ENCODE peak calls at places on chromosome 10, in nine cellular contexts. Y is fibroblast of the conjunctiva; I is CD4-positive, alpha-beta T cell; T is astrocyte of the spinal cord; W is iPS DF 19.7; L is SW480; A is nephron progenitor cell; F is brain microvascular endothelial cell; K is D341Med. J is an unnamed sample.
A peak's percentile ranks its signal among the peaks of the same experiment; 100 is the strongest.

GRCh38 chr10:46228076-46229071 is 58.4 kb upstream of the ANTXRL start:
- DNase-seq in F (peak; percentile 68), I (peak; percentile 42), L (peak; percentile 70), W (peak; percentile 42), T (peak; percentile 63), K (peak; percentile 64), Y (peak; percentile 39), A (peak; percentile 78), J (peak; percentile 36)

GRCh38 chr10:113924664-113925063 is 70.2 kb downstream of the NHLRC2 start:
- DNase-seq in W (no peak), Y (no peak), K (no peak), I (no peak), F (no peak), L (no peak), A (no peak), T (no peak), J (no peak)

GRCh38 chr10:94131885-94132284 is 138.2 kb downstream of the PLCE1 start:
- DNase-seq in L (no peak), W (no peak), T (peak; percentile 50), I (no peak), F (no peak), A (no peak), Y (no peak), K (no peak), J (peak; percentile 0)

GRCh38 chr10:124656113-124656490 is 88.1 kb downstream of the FAM53B start:
- DNase-seq in F (no peak), Y (no peak), L (no peak), I (no peak), W (no peak), A (no peak), T (no peak), K (no peak), J (no peak)

GRCh38 chr10:102175415-102175814 is 23.2 kb downstream of the NOLC1 start:
- DNase-seq in I (no peak), K (no peak), L (no peak), Y (no peak), T (peak; percentile 38), W (no peak), F (peak; percentile 63), A (no peak), J (no peak)

GRCh38 chr10:132257271-132257670 is 50.5 kb downstream of the STK32C start:
- DNase-seq in L (peak; percentile 59), I (no peak), Y (no peak), W (no peak), A (no peak), T (no peak), K (no peak), F (peak; percentile 25), J (peak; percentile 28)

GRCh38 chr10:6399241-6399701 is 180.8 kb downstream of the PRKCQ start:
- DNase-seq in L (no peak), I (no peak), Y (peak; percentile 48), K (no peak), A (no peak), W (no peak), T (peak; percentile 28), F (no peak), J (no peak)

GRCh38 chr10:14554843-14555205 is 219.9 kb downstream of the FAM107B start:
- DNase-seq in I (no peak), K (no peak), F (peak; percentile 29), A (no peak), L (no peak), T (no peak), W (no peak), Y (no peak), J (peak; percentile 2)

GRCh38 chr10:95909591-95909990 is 1.8 kb downstream of the CC2D2B start:
- DNase-seq in T (no peak), W (no peak), F (no peak), I (no peak), Y (no peak), A (no peak), L (no peak), K (no peak), J (no peak)

GRCh38 chr10:69911571-69912528 is 110.1 kb downstream of the COL13A1 start:
- DNase-seq in T (no peak), W (no peak), Y (peak; percentile 32), I (no peak), K (no peak), A (no peak), F (no peak), L (no peak), J (no peak)

GRCh38 chr10:3720228-3721019 is 64.6 kb downstream of the KLF6 start:
- DNase-seq in K (no peak), I (no peak), Y (peak; percentile 53), W (no peak), F (peak; percentile 77), A (no peak), L (no peak), T (peak; percentile 22), J (no peak)

GRCh38 chr10:48384699-48384982 is 78.2 kb downstream of the MAPK8 start:
- DNase-seq in I (no peak), A (no peak), F (no peak), T (no peak), W (no peak), K (no peak), Y (no peak), L (no peak), J (peak; percentile 24)

GRCh38 chr10:86188796-86189558 is 177.6 kb downstream of the GRID1 start:
- DNase-seq in F (no peak), Y (no peak), A (no peak), L (no peak), I (no peak), W (no peak), T (no peak), K (no peak), J (no peak)

GRCh38 chr10:123577921-123578461 is 88.2 kb upstream of the GPR26 start:
- DNase-seq in T (no peak), K (no peak), W (no peak), Y (no peak), L (no peak), I (no peak), A (no peak), F (no peak), J (no peak)

GRCh38 chr10:69124558-69125121 is 662 bp downstream of the VPS26A start:
- DNase-seq in K (peak; percentile 15), A (peak; percentile 40), I (peak; percentile 35), L (peak; percentile 79), F (peak; percentile 50), W (no peak), Y (peak; percentile 23), T (peak; percentile 54), J (peak; percentile 69)

J was measured in NCI-H69.